ENCODE peak calls at places on chromosomes 3 and 15, in eight cellular contexts. Z is tibial artery, E is glutamatergic neuron, X is psoas muscle, B is neural crest cell, Y is lung, T is AG04449, U is upper lobe of right lung. W is an unnamed sample.

GRCh38 chr15:51322622-51323296 is 15.6 kb downstream of the CYP19A1 start:
- DNase-seq in T (no peak), Z (peak; percentile 86), B (no peak), Y (peak; percentile 60), U (peak; percentile 71), E (no peak), X (peak; percentile 82), W (no peak)

GRCh38 chr3:145124886-145125285 is 1036.1 kb downstream of the PLOD2 start:
- DNase-seq in Z (no peak), E (no peak), U (no peak), X (no peak), B (no peak), T (no peak), Y (no peak), W (no peak)

GRCh38 chr3:169400874-169401273 is 262.6 kb downstream of the MECOM start:
- DNase-seq in Y (no peak), E (no peak), U (no peak), B (no peak), Z (no peak), T (no peak), X (no peak), W (no peak)

GRCh38 chr3:10366681-10367101 is 45.8 kb upstream of the SEC13 start:
- DNase-seq in E (no peak), U (no peak), Z (no peak), T (peak; percentile 96), X (peak; percentile 40), Y (no peak), B (no peak), W (peak; percentile 98)

GRCh38 chr15:68149059-68149458 is 56.1 kb downstream of the CALML4 start:
- DNase-seq in T (no peak), U (no peak), Z (no peak), B (no peak), E (no peak), Y (no peak), X (no peak), W (peak; percentile 22)

GRCh38 chr3:49867871-49868321 is 1.8 kb downstream of the CAMKV start:
- DNase-seq in T (no peak), B (peak; percentile 57), Y (no peak), E (peak; percentile 83), X (no peak), U (no peak), Z (no peak), W (no peak)

GRCh38 chr15:81407151-81407550 is 33.1 kb upstream of the TMC3 start:
- DNase-seq in E (no peak), Y (no peak), Z (no peak), T (no peak), X (no peak), B (no peak), U (no peak), W (no peak)

GRCh38 chr3:46916799-46917198 is 39.3 kb downstream of the PTH1R start:
- DNase-seq in U (no peak), B (no peak), Y (no peak), E (no peak), X (no peak), T (no peak), Z (no peak), W (no peak)

GRCh38 chr15:73983211-73983727 is 8.8 kb downstream of the STOML1 start:
- DNase-seq in U (peak; percentile 77), T (no peak), E (no peak), B (no peak), Z (no peak), Y (peak; percentile 61), X (peak; percentile 83), W (peak; percentile 84)

GRCh38 chr15:96272427-96272826 is 58.1 kb upstream of the NR2F2 start:
- DNase-seq in B (no peak), T (no peak), U (no peak), X (no peak), Z (no peak), E (no peak), Y (no peak), W (no peak)

GRCh38 chr15:50176869-50177268 is 5.1 kb upstream of the SLC27A2 start:
- DNase-seq in X (no peak), B (no peak), Z (no peak), Y (no peak), E (no peak), T (no peak), U (no peak), W (peak; percentile 28)

GRCh38 chr3:122619040-122619439 is 41.6 kb downstream of the PARP15 start:
- DNase-seq in Z (no peak), T (no peak), X (no peak), U (no peak), B (no peak), Y (no peak), E (no peak), W (peak; percentile 8)

GRCh38 chr15:88274534-88275460 is 18.3 kb upstream of the NTRK3 start:
- DNase-seq in B (peak; percentile 82), X (peak; percentile 73), T (no peak), U (peak; percentile 74), Z (peak; percentile 52), Y (peak; percentile 40), E (peak; percentile 90), W (peak; percentile 45)

GRCh38 chr3:196186661-196187573 is 24.3 kb downstream of the ZDHHC19 start:
- DNase-seq in T (no peak), X (peak; percentile 51), Y (no peak), U (no peak), Z (no peak), E (peak; percentile 85), B (peak; percentile 45), W (no peak)

GRCh38 chr3:50961361-50961760 is 286.6 kb downstream of the DOCK3 start:
- DNase-seq in B (no peak), T (no peak), Y (no peak), E (no peak), Z (no peak), X (no peak), U (no peak), W (no peak)
- TF ChIP-seq CTCF in B (no peak), T (no peak), Y (no peak), E (no peak), Z (no peak), X (no peak), U (no peak), W (no peak)

DNA sequence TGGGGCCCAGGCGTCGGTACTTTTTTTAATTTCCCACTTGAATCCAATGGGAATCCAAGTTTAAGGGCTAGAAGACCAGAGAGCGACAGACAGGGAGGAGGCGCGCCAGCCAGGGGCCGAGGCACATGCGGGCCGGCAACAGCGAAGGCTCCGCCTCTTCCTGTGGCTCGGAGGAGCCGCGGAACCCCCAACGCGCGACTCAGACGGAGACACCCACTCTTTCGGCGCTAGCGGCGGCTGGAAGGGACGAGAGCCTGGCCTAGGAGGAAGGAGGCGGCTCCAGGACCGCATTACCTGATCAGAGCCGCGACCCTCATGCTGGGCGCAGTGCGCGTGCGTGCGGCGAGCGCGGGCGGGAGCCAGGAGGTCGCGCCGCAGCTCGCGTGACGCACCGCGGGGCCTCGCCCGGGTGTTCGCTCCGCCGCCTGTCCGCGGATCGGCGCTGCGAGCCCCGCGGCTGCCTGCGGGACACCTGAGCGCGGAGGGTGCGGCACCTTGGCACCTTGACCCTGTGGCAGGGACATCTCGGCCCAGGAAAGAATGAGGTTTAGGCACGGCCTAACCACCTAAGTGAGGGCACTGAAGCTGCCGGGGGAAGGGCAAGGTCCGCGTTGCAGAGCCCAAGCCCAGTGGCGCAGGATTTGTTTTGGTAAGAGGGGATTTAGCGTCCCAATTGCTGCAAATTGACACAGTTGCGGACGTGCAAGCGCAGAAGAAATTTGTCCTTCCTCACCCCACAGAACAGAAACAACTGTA is at the start of gene DPH6:
- DNase-seq in Y (peak; percentile 81), B (peak; percentile 71), U (peak; percentile 93), E (peak; percentile 84), X (peak; percentile 92), Z (peak; percentile 79), T (peak; percentile 3), W (peak; percentile 77)
- TF ChIP-seq CTCF in Y (no peak), B (no peak), U (peak; percentile 1), E (no peak), X (no peak), Z (peak; percentile 3), T (no peak), W (peak; percentile 38)

GRCh38 chr3:39192490-39193092 is at the start of gene XIRP1:
- DNase-seq in X (peak; percentile 90), Y (no peak), T (no peak), U (no peak), E (no peak), B (no peak), Z (no peak), W (no peak)

GRCh38 chr3:39189648-39190269 is 2.6 kb downstream of the XIRP1 start:
- DNase-seq in E (peak; percentile 63), B (peak; percentile 56), U (peak; percentile 73), T (no peak), Y (peak; percentile 76), Z (peak; percentile 47), X (peak; percentile 81), W (peak; percentile 36)

GRCh38 chr3:39191773-39192172 is 622 bp downstream of the XIRP1 start:
- DNase-seq in U (no peak), X (no peak), B (no peak), Y (no peak), T (no peak), E (no peak), Z (no peak), W (no peak)

GRCh38 chr3:39190281-39191025 is 1.9 kb downstream of the XIRP1 start:
- DNase-seq in B (no peak), X (no peak), T (no peak), U (no peak), Y (no peak), E (no peak), Z (no peak), W (no peak)

GRCh38 chr3:39191103-39191502 is 1.3 kb downstream of the XIRP1 start:
- DNase-seq in Y (no peak), X (no peak), Z (no peak), B (no peak), T (no peak), E (no peak), U (no peak), W (no peak)
- TF ChIP-seq CTCF in Y (no peak), X (no peak), Z (no peak), B (no peak), T (no peak), E (no peak), U (no peak), W (no peak)

DNA sequence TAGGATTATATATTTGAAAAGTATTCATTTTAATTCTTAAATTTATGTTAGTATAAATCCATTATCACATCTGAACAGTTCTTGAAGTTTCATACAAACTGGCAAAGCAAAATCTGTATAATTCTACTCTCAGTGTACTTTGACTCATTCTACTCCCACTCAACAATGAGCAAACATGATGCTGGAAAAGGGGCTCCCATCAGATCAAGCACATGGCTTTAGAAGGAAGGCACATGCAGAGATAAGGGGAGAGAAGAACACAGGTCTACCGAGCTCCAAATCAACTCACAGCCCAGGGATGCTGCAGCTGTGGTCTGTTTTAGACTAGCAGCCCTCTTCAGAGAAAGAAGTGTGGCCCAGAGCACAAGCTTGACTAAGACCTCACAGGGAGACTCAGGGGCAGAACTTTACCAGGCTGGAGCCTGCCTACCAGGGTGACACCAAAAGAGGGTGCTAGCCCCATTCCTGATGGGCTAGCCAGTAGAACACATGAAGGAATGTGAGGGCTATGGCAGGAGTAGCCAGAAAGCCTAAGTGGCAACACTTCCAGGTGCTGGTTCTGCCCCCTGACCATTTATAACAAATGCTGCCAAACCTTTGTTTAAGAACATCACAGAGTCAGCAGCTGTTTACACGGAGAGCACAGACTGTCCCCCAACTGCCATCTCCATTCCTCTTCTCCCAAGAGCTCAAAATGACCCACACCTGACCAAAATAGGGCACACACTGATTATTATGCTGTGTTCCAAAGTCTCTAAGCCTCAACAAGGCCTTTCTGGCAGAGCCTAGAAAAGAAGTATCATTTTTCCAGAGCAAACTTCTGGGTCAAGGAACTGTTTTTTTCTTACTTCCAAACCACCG is 19.5 kb downstream of the SEC22C start:
- DNase-seq in Y (no peak), U (no peak), T (no peak), E (no peak), Z (no peak), X (no peak), B (no peak), W (no peak)
- TF ChIP-seq CTCF in Y (no peak), U (no peak), T (no peak), E (no peak), Z (no peak), X (no peak), B (no peak), W (no peak)